ENCODE peak calls at places on chromosome 21, in eight cellular contexts. X is stimulated activated CD4-positive, alpha-beta T cell treated with anti-CD3 and anti-CD28 coated beads, TNF-alpha, amount 100 ng/mL, for 48 hours; W is activated T-cell treated with anti-CD3 and anti-CD28 coated beads for 24 hours; N is heart right ventricle; E is activated T-helper 1 cell treated with anti-CD3 and anti-CD28 coated beads, Interleukin-2, amount 50 U/mL, for 16 hours; B is EL; G is stimulated activated naive CD8-positive, alpha-beta T cell treated with anti-CD3 and anti-CD28 coated beads, Interleukin-15, amount 100 ng/mL, for 72 hours; D is hippocampal formation. Q is an unnamed sample.

GRCh38 chr21:44815852-44816628 is 1.8 kb downstream of the SUMO3 start:
- DNase-seq in E (no peak), D (no peak), B (no peak), G (no peak), W (no peak), N (no peak), X (no peak), Q (no peak)

GRCh38 chr21:36156815-36157670 is at the start of gene DOP1B:
- DNase-seq in D (no peak), N (no peak), W (peak; percentile 23), B (peak; percentile 10), G (no peak), E (peak; percentile 18), X (peak; percentile 40), Q (peak; percentile 37)

GRCh38 chr21:44845418-44846200 is 27.7 kb upstream of the SUMO3 start:
- DNase-seq in W (peak; percentile 45), X (peak; percentile 61), B (peak; percentile 83), D (no peak), G (peak; percentile 62), E (peak; percentile 26), N (peak; percentile 81), Q (peak; percentile 55)

GRCh38 chr21:26513212-26513611 is 59.9 kb downstream of the CYYR1 start:
- DNase-seq in E (no peak), N (peak; percentile 10), G (no peak), W (no peak), B (peak; percentile 63), X (no peak), D (no peak), Q (no peak)

GRCh38 chr21:32757804-32758203 is 13.8 kb downstream of the PAXBP1 start:
- DNase-seq in X (no peak), E (no peak), G (no peak), B (no peak), N (no peak), D (no peak), W (no peak), Q (no peak)

GRCh38 chr21:42799516-42799915 is 79.8 kb downstream of the WDR4 start:
- DNase-seq in W (no peak), G (no peak), E (no peak), N (no peak), X (no peak), D (no peak), B (no peak), Q (no peak)

GRCh38 chr21:26169611-26170470 is 729 bp downstream of the APP start:
- DNase-seq in N (peak; percentile 73), G (peak; percentile 42), B (peak; percentile 79), X (peak; percentile 51), D (peak; percentile 54), W (peak; percentile 16), E (peak; percentile 20), Q (peak; percentile 15)

GRCh38 chr21:41659791-41660560 is 106.9 kb downstream of the RIPK4 start:
- DNase-seq in E (no peak), G (no peak), D (no peak), X (no peak), W (no peak), N (no peak), B (peak; percentile 47), Q (no peak)

GRCh38 chr21:42298657-42299056 is 16.6 kb downstream of the TFF3 start:
- DNase-seq in D (no peak), G (no peak), W (no peak), N (no peak), X (no peak), B (no peak), E (no peak), Q (no peak)

GRCh38 chr21:38234395-38235142 is 22.2 kb upstream of the KCNJ15 start:
- DNase-seq in W (no peak), X (no peak), D (no peak), B (no peak), E (no peak), G (no peak), N (no peak), Q (no peak)

GRCh38 chr21:46081022-46081861 is 16.7 kb upstream of the COL6A2 start:
- DNase-seq in E (no peak), D (no peak), G (no peak), X (no peak), N (peak; percentile 11), B (peak; percentile 39), W (no peak), Q (no peak)

GRCh38 chr21:17003221-17003620 is 509.6 kb upstream of the CXADR start:
- DNase-seq in N (no peak), B (peak; percentile 77), E (no peak), D (no peak), G (no peak), X (no peak), W (no peak), Q (no peak)

GRCh38 chr21:31667141-31667540 is 7.6 kb downstream of the SOD1 start:
- DNase-seq in X (no peak), W (no peak), N (no peak), G (no peak), E (no peak), B (no peak), D (no peak), Q (no peak)

GRCh38 chr21:45113543-45113942 is 39.2 kb downstream of the ADARB1 start:
- DNase-seq in X (no peak), W (no peak), E (no peak), N (no peak), G (no peak), D (no peak), B (no peak), Q (no peak)

GRCh38 chr21:42234464-42235241 is 15.7 kb downstream of the ABCG1 start:
- DNase-seq in W (peak; percentile 67), B (peak; percentile 16), X (peak; percentile 84), D (peak; percentile 55), G (peak; percentile 84), E (peak; percentile 74), N (peak; percentile 82), Q (peak; percentile 64)

GRCh38 chr21:14569868-14570267 is 23.8 kb upstream of the SAMSN1 start:
- DNase-seq in W (no peak), G (peak; percentile 23), E (no peak), X (no peak), B (no peak), N (no peak), D (no peak), Q (no peak)

GRCh38 chr21:23887709-23888303 is 1719.5 kb downstream of the MRPL39 start:
- DNase-seq in X (no peak), N (no peak), E (no peak), D (no peak), B (no peak), W (no peak), G (peak; percentile 28), Q (peak; percentile 0)

GRCh38 chr21:28086861-28087581 is 905.7 kb downstream of the LTN1 start:
- DNase-seq in B (no peak), D (no peak), X (no peak), G (no peak), W (no peak), N (no peak), E (no peak), Q (no peak)

GRCh38 chr21:28516996-28517592 is 475.6 kb downstream of the LTN1 start:
- DNase-seq in G (peak; percentile 57), X (peak; percentile 45), E (peak; percentile 6), W (peak; percentile 39), D (peak; percentile 3), B (peak; percentile 44), N (peak; percentile 65), Q (peak; percentile 44)